ENCODE peak calls at places on chromosomes 5 and 9, in seven cellular contexts. R is tibial nerve, X is endothelial cell, S is coronary artery, H is fibroblast of lung, B is Peyer's patch, A is AG04449. I is an unnamed sample.

GRCh38 chr9:32533816-32534215 is 7.8 kb upstream of the RIGI start:
- DNase-seq in R (no peak), X (no peak), S (no peak), H (no peak), B (no peak), A (no peak), I (no peak)

GRCh38 chr9:16030513-16031185 is 477.8 kb downstream of the CCDC171 start:
- DNase-seq in R (no peak), X (no peak), S (no peak), H (peak; percentile 88), B (no peak), A (peak; percentile 75), I (peak; percentile 71)

GRCh38 chr9:132309056-132309455 is 45.7 kb downstream of the SETX start:
- DNase-seq in R (no peak), X (no peak), S (no peak), H (no peak), B (no peak), A (no peak), I (no peak)

GRCh38 chr9:126860077-126860756 is at the start of gene ZBTB34:
- DNase-seq in R (peak; percentile 31), X (peak; percentile 88), S (peak; percentile 83), H (peak; percentile 38), B (peak; percentile 72), A (no peak), I (peak; percentile 71)

GRCh38 chr5:104297076-104297475 is 734.5 kb upstream of the NUDT12 start:
- DNase-seq in R (no peak), X (no peak), S (no peak), H (no peak), B (no peak), A (peak; percentile 46), I (no peak)

GRCh38 chr5:120813551-120813950 is 349.5 kb downstream of the PRR16 start:
- DNase-seq in R (no peak), X (no peak), S (no peak), H (no peak), B (no peak), A (no peak), I (no peak)

GRCh38 chr9:96651626-96652025 is 3.5 kb downstream of the PRXL2C start:
- DNase-seq in R (no peak), X (no peak), S (no peak), H (peak; percentile 69), B (no peak), A (no peak), I (no peak)

GRCh38 chr9:131087354-131087893 is 8.9 kb upstream of the AIF1L start:
- DNase-seq in R (no peak), X (no peak), S (no peak), H (no peak), B (no peak), A (no peak), I (no peak)

GRCh38 chr9:19885608-19886007 is 96.8 kb upstream of the SLC24A2 start:
- DNase-seq in R (no peak), X (no peak), S (no peak), H (no peak), B (no peak), A (no peak), I (no peak)

GRCh38 chr9:36436909-36437308 is 36.8 kb upstream of the RNF38 start:
- DNase-seq in R (no peak), X (no peak), S (no peak), H (peak; percentile 16), B (no peak), A (no peak), I (no peak)

GRCh38 chr5:42842860-42843641 is 31.4 kb upstream of the SELENOP start:
- DNase-seq in R (no peak), X (no peak), S (no peak), H (no peak), B (no peak), A (no peak), I (no peak)

GRCh38 chr5:93572773-93573626 is 8.0 kb downstream of the NR2F1-AS1 start:
- DNase-seq in R (no peak), X (peak; percentile 56), S (no peak), H (peak; percentile 64), B (no peak), A (no peak), I (no peak)

DNA sequence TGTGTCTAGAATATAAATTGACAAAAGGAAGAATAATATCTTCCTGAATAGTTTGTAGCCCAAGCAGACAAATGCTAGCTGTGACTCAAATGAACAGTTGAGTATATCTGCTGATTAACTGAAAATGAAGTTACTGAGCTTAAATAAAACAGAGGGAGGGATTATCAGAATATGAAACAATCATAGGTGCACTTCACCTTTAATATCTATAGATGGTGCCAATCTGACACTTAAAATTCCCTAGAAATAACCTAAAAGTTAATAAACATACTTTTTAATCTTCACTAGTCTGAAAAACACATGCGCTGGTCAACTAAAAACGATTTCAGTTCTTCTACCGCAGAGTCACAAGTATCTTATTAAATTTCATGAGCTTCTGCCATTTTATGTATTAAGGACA is 280.8 kb upstream of the RASA1 start:
- DNase-seq in R (no peak), X (no peak), S (no peak), H (no peak), B (no peak), A (no peak), I (no peak)
- TF ChIP-seq CTCF in R (no peak), X (no peak), S (no peak), H (no peak), B (no peak), A (no peak), I (peak; percentile 18)

DNA sequence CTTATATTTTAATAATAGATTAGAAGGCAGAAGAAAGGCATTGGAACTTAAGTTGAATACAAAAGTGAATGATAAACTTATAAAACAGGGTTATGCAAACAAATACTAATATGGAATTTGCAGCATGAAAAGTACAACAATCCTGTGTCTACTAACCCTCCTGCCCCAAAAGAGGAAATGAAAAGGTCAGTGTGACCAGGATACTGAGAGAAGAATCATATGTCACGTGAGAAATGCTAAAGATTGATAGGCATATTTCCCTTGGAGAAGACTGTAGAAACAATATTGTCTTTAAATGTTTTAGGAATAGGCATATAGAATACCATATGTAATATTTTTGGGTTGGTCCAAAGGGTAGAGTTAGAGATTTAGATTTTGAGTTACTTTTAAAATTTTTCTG is 3.8 kb downstream of the WDR36 start:
- DNase-seq in R (no peak), X (no peak), S (no peak), H (no peak), B (no peak), A (no peak), I (no peak)
- TF ChIP-seq CTCF in R (no peak), X (no peak), S (no peak), H (no peak), B (no peak), A (no peak), I (no peak)

GRCh38 chr5:149621415-149622098 is 40.3 kb downstream of the ARHGEF37 start:
- DNase-seq in R (no peak), X (no peak), S (no peak), H (no peak), B (no peak), A (no peak), I (no peak)

GRCh38 chr5:149615976-149616375 is 34.7 kb downstream of the ARHGEF37 start:
- DNase-seq in R (no peak), X (no peak), S (no peak), H (no peak), B (no peak), A (no peak), I (no peak)

GRCh38 chr5:149617760-149618306 is 36.5 kb downstream of the ARHGEF37 start:
- DNase-seq in R (no peak), X (no peak), S (no peak), H (no peak), B (peak; percentile 65), A (no peak), I (no peak)

GRCh38 chr5:149616727-149617284 is 35.5 kb downstream of the ARHGEF37 start:
- DNase-seq in R (no peak), X (no peak), S (no peak), H (no peak), B (no peak), A (no peak), I (peak; percentile 41)

DNA sequence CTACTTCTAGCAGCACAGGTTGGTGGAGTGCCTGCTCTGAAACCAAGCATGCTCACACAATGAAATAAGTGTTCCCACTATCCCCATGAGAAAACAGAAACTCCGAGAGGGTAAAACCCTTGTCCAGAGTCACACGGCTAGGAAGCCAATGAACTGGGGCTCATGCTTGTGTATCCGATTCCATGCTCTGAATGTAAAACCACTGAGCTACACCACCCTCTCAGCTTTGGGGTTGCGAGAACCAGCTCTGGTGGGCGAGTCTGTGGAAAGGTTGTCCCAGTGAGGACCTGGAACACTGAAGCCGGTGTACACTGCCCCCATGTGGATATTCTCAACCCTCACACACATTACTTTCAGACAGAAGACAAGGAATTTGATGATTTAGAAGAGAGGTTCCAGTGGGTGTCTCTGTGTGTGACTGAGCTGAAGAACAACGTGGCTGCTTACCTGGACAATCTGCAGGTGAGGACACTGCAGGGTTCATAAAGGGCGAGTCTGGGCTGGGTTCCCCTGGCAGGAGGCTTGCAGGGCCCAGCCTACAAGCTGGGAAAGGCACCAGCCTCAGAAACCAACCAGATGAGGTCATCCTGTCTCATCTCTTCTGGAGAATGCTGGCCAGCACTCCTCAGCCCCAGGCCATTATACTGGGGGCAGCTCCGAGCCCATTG is 37.4 kb downstream of the ARHGEF37 start:
- DNase-seq in R (no peak), X (peak; percentile 55), S (no peak), H (peak; percentile 72), B (peak; percentile 46), A (no peak), I (peak; percentile 52)
- TF ChIP-seq CTCF in R (peak; percentile 72), X (no peak), S (peak; percentile 57), H (peak; percentile 70), B (peak; percentile 19), A (peak; percentile 72), I (peak; percentile 60)

GRCh38 chr5:159097461-159098284 is 2.0 kb downstream of the EBF1 start:
- DNase-seq in R (peak; percentile 43), X (peak; percentile 33), S (no peak), H (peak; percentile 62), B (peak; percentile 69), A (no peak), I (peak; percentile 17)

GRCh38 chr5:159100022-159100927 is 559 bp upstream of the EBF1 start:
- DNase-seq in R (peak; percentile 91), X (peak; percentile 93), S (peak; percentile 97), H (peak; percentile 97), B (peak; percentile 91), A (peak; percentile 76), I (peak; percentile 86)

GRCh38 chr5:159100928-159101646 is 1.4 kb upstream of the EBF1 start:
- DNase-seq in R (no peak), X (no peak), S (no peak), H (no peak), B (peak; percentile 26), A (no peak), I (peak; percentile 7)

GRCh38 chr5:159098285-159099048 is 1.2 kb downstream of the EBF1 start:
- DNase-seq in R (no peak), X (no peak), S (no peak), H (no peak), B (no peak), A (no peak), I (no peak)

DNA sequence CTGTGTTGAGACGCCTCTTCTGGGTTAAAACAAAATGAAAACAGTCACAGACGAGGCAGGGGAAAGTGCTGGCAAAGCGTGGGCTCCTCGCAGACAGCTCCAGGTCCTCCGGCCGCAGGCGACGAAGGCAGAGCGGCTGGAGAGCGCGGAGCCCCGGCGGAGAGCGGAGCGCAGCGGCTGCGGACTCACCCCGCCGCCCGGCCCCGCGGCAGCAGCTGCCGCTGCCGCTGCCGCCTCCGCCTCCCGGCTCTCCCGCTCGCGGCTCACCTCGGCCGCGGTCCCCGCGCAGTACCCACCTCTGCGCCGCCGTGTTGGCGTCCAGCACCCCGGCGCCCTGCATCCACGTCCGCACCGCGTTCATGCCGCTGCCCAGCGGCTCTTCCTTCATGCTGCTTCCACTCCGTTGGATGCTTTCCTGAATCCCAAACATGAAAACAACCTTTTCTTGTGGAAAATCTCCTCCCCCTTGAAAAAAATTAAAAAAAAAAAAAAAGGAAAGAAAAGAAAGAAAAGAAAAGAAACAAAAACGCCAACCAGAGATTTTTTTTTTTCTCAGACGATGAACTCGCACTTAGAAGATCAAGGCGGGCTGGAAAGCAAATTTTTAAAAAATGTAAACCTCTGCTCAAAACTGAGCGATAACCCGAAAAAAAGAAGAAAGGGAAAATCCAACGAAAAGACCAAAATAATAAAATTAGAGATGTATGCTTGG is 511 bp downstream of the EBF1 start:
- DNase-seq in R (no peak), X (peak; percentile 65), S (no peak), H (peak; percentile 57), B (peak; percentile 41), A (no peak), I (peak; percentile 62)
- TF ChIP-seq CTCF in R (no peak), X (no peak), S (no peak), H (no peak), B (no peak), A (no peak), I (no peak)

I was measured in activated CD8-positive, alpha-beta T cell treated with anti-CD3 and anti-CD28 coated beads for 36 hours.